ENCODE peak calls at places on chromosome 18, in five cellular contexts. F is activated B cell treated with CpG ODN at 0.5 μM for 24 hours, R is AG04449, H is fibroblast of the aortic adventitia, C is Calu3. G is an unnamed sample.

GRCh38 chr18:51427012-51427411 is 229.5 kb upstream of the MEX3C start:
- DNase-seq in F (no peak), R (no peak), H (no peak), C (no peak), G (no peak)

GRCh38 chr18:59744271-59744721 is 47.1 kb upstream of the CCBE1 start:
- DNase-seq in F (no peak), R (peak), H (peak), C (no peak), G (no peak)

GRCh38 chr18:60861575-60861974 is 471.7 kb upstream of the CDH20 start:
- DNase-seq in F (no peak), R (no peak), H (no peak), C (no peak), G (no peak)

GRCh38 chr18:68219867-68220266 is 495.0 kb downstream of the TMX3 start:
- DNase-seq in F (no peak), R (peak), H (peak), C (no peak), G (no peak)

GRCh38 chr18:11873670-11874340 is 22.6 kb downstream of the CHMP1B start:
- DNase-seq in F (no peak), R (no peak), H (no peak), C (no peak), G (no peak)

GRCh38 chr18:48727685-48728084 is 188.9 kb downstream of the CTIF start:
- DNase-seq in F (no peak), R (no peak), H (peak), C (no peak), G (no peak)

GRCh38 chr18:37565985-37566478 is 434 bp upstream of the CELF4 start:
- DNase-seq in F (no peak), R (no peak), H (peak), C (peak), G (peak)

GRCh38 chr18:37253424-37254255 is 312.0 kb downstream of the CELF4 start:
- DNase-seq in F (no peak), R (no peak), H (no peak), C (peak), G (peak)

GRCh38 chr18:75551071-75551470 is 123.6 kb upstream of the SMIM21 start:
- DNase-seq in F (no peak), R (no peak), H (no peak), C (no peak), G (no peak)

GRCh38 chr18:67599277-67599676 is 82.8 kb upstream of the DSEL start:
- DNase-seq in F (no peak), R (no peak), H (peak), C (no peak), G (no peak)

GRCh38 chr18:74609535-74609934 is 11.9 kb downstream of the ZNF407 start:
- DNase-seq in F (no peak), R (no peak), H (peak), C (no peak), G (no peak)

GRCh38 chr18:75204978-75205759 is 3.8 kb downstream of the PTGR3 start:
- DNase-seq in F (no peak), R (no peak), H (no peak), C (no peak), G (no peak)

GRCh38 chr18:42459873-42460272 is 504.8 kb downstream of the PIK3C3 start:
- DNase-seq in F (no peak), R (no peak), H (no peak), C (no peak), G (no peak)

GRCh38 chr18:48200631-48201336 is 208.4 kb downstream of the ZBTB7C start:
- DNase-seq in F (no peak), R (no peak), H (no peak), C (no peak), G (no peak)

GRCh38 chr18:26103579-26103978 is 13.2 kb upstream of the SS18 start:
- DNase-seq in F (no peak), R (no peak), H (no peak), C (no peak), G (no peak)

GRCh38 chr18:657998-658946 is 819 bp downstream of the TYMS start:
- DNase-seq in F (no peak), R (no peak), H (peak), C (peak), G (peak)

GRCh38 chr18:48543228-48543627 is 4.4 kb downstream of the CTIF start:
- DNase-seq in F (no peak), R (no peak), H (no peak), C (peak), G (no peak)

GRCh38 chr18:79556829-79557585 is 122.6 kb upstream of the CTDP1 start:
- DNase-seq in F (no peak), R (no peak), H (no peak), C (no peak), G (no peak)

GRCh38 chr18:79531386-79531785 is 135.7 kb downstream of the NFATC1 start:
- DNase-seq in F (no peak), R (no peak), H (no peak), C (no peak), G (no peak)

GRCh38 chr18:42360716-42361115 is 405.7 kb downstream of the PIK3C3 start:
- DNase-seq in F (no peak), R (no peak), H (no peak), C (no peak), G (no peak)

GRCh38 chr18:60019463-60019840 is 119.7 kb downstream of the PMAIP1 start:
- DNase-seq in F (no peak), R (peak), H (peak), C (no peak), G (no peak)

GRCh38 chr18:75612491-75612890 is 185.0 kb upstream of the SMIM21 start:
- DNase-seq in F (no peak), R (no peak), H (no peak), C (no peak), G (no peak)

GRCh38 chr18:73979742-73980141 is 167.9 kb downstream of the FBXO15 start:
- DNase-seq in F (no peak), R (peak), H (peak), C (no peak), G (no peak)

GRCh38 chr18:34493099-34493544 is 217.0 kb upstream of the DTNA start:
- DNase-seq in F (no peak), R (no peak), H (peak), C (peak), G (peak)

DNA sequence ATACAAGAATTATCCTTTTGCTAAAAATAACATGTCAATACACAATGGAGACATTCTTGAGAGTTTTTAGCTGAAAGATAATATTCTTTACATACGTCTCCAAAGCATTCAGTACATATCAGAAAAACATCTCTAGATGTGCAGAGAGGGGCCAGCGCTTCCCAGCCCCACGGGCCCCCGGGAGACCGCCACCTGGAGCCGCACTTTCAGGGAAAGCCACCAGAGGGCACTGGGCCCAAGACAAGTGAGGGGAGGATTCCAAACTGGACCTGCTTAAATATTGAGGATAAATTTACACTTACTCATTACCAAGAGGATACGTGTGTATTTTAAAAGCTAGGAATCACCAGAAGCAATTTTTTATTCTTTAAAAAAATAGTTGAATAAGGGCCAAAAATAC is 499.5 kb downstream of the GALR1 start:
- DNase-seq in F (no peak), R (no peak), H (no peak), C (no peak), G (no peak)
- TF ChIP-seq CTCF in F (no peak), R (no peak), H (no peak), C (no peak), G (peak)

GRCh38 chr18:32469190-32469611 is 1.5 kb downstream of the GAREM1 start:
- DNase-seq in F (no peak), R (no peak), H (peak), C (peak), G (peak)
- TF ChIP-seq CTCF in F (no peak), R (no peak), H (peak), C (no peak), G (no peak)

GRCh38 chr18:54716586-54716985 is 111.7 kb upstream of the RAB27B start:
- DNase-seq in F (no peak), R (no peak), H (no peak), C (no peak), G (no peak)

GRCh38 chr18:54710519-54711281 is 117.6 kb upstream of the RAB27B start:
- DNase-seq in F (no peak), R (no peak), H (no peak), C (no peak), G (no peak)

GRCh38 chr18:54712758-54713157 is 115.5 kb upstream of the RAB27B start:
- DNase-seq in F (no peak), R (no peak), H (no peak), C (no peak), G (no peak)

GRCh38 chr18:54713386-54713785 is 114.9 kb upstream of the RAB27B start:
- DNase-seq in F (no peak), R (no peak), H (no peak), C (no peak), G (no peak)

GRCh38 chr18:54712315-54712714 is 116.0 kb upstream of the RAB27B start:
- DNase-seq in F (no peak), R (peak), H (peak), C (no peak), G (no peak)
- TF ChIP-seq CTCF in F (no peak), R (no peak), H (no peak), C (no peak), G (no peak)

GRCh38 chr18:2891526-2892431 is 45.0 kb downstream of the EMILIN2 start:
- DNase-seq in F (no peak), R (no peak), H (no peak), C (no peak), G (no peak)

GRCh38 chr18:2894841-2895370 is 48.1 kb downstream of the EMILIN2 start:
- DNase-seq in F (no peak), R (no peak), H (no peak), C (no peak), G (no peak)

GRCh38 chr18:2894131-2894840 is 47.5 kb downstream of the EMILIN2 start:
- DNase-seq in F (no peak), R (no peak), H (no peak), C (no peak), G (no peak)

GRCh38 chr18:2893676-2894075 is 46.9 kb downstream of the EMILIN2 start:
- DNase-seq in F (no peak), R (no peak), H (no peak), C (no peak), G (no peak)

DNA sequence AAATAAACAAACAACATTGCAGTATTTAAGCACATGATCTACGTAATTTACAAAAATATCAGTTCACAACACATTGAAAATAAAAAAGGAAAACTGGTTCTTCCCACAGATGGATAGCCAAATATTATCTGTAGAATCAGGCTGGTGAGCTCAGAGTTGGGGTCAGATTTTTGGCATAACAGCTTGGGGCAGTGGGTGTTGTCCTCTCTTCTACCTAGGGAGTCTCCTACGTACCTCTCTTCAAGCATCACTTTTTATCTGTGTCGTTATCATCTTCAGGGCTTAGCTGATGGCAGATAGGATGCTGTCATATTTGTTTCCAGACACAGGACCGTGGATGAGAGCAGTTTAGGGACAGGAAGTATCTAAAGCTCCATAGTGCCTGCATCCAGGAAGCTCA is 46.2 kb downstream of the EMILIN2 start:
- DNase-seq in F (no peak), R (no peak), H (no peak), C (no peak), G (no peak)
- TF ChIP-seq CTCF in F (no peak), R (no peak), H (no peak), C (no peak), G (no peak)

GRCh38 chr18:46754188-46754587 is 2.7 kb downstream of the ST8SIA5 start:
- DNase-seq in F (no peak), R (no peak), H (no peak), C (no peak), G (peak)

GRCh38 chr18:46756172-46756558 is 688 bp downstream of the ST8SIA5 start:
- DNase-seq in F (no peak), R (no peak), H (no peak), C (no peak), G (peak)

GRCh38 chr18:46755315-46756171 is 1.3 kb downstream of the ST8SIA5 start:
- DNase-seq in F (no peak), R (no peak), H (no peak), C (no peak), G (no peak)

GRCh38 chr18:46756559-46757201 is at the start of gene ST8SIA5:
- DNase-seq in F (no peak), R (no peak), H (no peak), C (no peak), G (peak)

GRCh38 chr18:46754661-46755292 is 2.1 kb downstream of the ST8SIA5 start:
- DNase-seq in F (no peak), R (no peak), H (no peak), C (no peak), G (no peak)
- TF ChIP-seq CTCF in F (no peak), R (no peak), H (no peak), C (no peak), G (no peak)

GRCh38 chr18:50281295-50281971 is at the start of gene MBD1:
- DNase-seq in F (peak), R (peak), H (peak), C (peak), G (peak)
- TF ChIP-seq CTCF in F (no peak), R (peak), H (peak), C (no peak), G (no peak)

GRCh38 chr18:13268035-13268700 is 49.6 kb downstream of the LDLRAD4 start:
- DNase-seq in F (no peak), R (no peak), H (peak), C (no peak), G (no peak)

GRCh38 chr18:13270279-13270911 is 51.8 kb downstream of the LDLRAD4 start:
- DNase-seq in F (no peak), R (no peak), H (no peak), C (no peak), G (no peak)

GRCh38 chr18:13269599-13270011 is 51.0 kb downstream of the LDLRAD4 start:
- DNase-seq in F (no peak), R (no peak), H (no peak), C (no peak), G (no peak)

GRCh38 chr18:13267517-13267916 is 49.0 kb downstream of the LDLRAD4 start:
- DNase-seq in F (no peak), R (no peak), H (no peak), C (no peak), G (no peak)

DNA sequence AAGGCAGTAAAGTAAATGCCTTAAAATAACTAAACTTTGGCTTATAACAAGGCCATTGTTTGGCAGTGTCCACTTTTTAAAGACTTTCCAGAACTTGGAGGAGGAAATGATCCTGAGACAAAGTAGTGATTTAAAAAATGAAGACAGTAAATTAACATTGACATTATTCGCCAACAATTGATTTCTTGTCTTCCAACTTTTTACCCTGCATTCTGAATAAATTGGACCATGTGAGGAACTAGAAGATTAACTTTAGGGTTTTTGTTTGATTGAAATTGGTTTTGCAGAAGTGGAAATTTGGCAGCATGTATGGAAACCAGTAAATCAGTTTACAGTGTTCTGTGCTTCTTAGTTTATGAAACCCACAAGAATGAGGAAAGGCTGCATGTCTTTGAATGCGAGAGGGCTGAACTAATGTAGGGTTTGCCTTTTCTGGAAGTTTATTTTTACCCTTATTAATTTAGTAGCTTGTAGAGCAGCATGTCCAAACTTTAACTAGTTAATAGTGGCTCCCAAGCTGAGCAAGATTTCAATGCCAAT is 50.3 kb downstream of the LDLRAD4 start:
- DNase-seq in F (no peak), R (no peak), H (peak), C (no peak), G (no peak)
- TF ChIP-seq CTCF in F (no peak), R (no peak), H (no peak), C (no peak), G (no peak)

DNA sequence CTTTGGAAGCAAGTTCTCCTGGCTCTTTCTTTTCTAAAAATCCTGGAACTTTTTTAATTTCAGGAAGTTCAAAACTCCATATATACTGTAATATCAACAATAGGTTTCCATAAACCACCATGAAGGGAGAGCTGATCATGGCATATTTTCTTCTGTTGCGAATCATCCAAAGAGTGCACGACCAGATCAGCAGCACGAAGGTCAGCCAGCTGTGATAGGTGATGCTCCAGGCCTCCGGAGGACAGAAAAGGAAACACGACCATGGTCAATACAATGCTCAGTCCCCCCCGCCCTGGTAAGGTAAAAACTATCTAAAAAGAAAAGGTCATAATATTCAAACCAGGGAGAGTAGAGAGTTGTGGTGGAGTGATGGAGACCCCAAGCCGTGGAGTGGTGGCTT is 268.9 kb downstream of the NAPG start:
- DNase-seq in F (no peak), R (no peak), H (no peak), C (no peak), G (no peak)
- TF ChIP-seq CTCF in F (no peak), R (no peak), H (no peak), C (no peak), G (no peak)